ENCODE peak calls at places on chromosomes 6 and 20, in six cellular contexts. N, R, A, V, Y and D are unnamed samples.

GRCh38 chr6:43793875-43794242 is 23.8 kb downstream of the VEGFA start:
- DNase-seq in A (no peak), N (no peak), R (no peak), V (no peak), Y (no peak), D (no peak)

GRCh38 chr6:88983532-88983931 is 20.1 kb upstream of the RNGTT start:
- DNase-seq in V (no peak), R (peak), A (no peak), N (no peak), Y (no peak), D (no peak)

GRCh38 chr6:46290435-46290834 is 119.7 kb upstream of the ENPP5 start:
- DNase-seq in V (no peak), A (no peak), N (no peak), Y (no peak), R (no peak), D (no peak)

GRCh38 chr6:8065519-8065911 is 1.3 kb upstream of the BLOC1S5 start:
- DNase-seq in Y (no peak), A (no peak), N (no peak), V (peak), R (no peak), D (peak)

GRCh38 chr20:33578510-33578909 is 83.6 kb upstream of the C20orf144 start:
- DNase-seq in V (no peak), Y (no peak), A (no peak), R (peak), N (no peak), D (no peak)

GRCh38 chr6:56604186-56604585 is 38.5 kb downstream of the DST start:
- DNase-seq in N (no peak), A (no peak), V (no peak), R (no peak), Y (no peak), D (no peak)

GRCh38 chr6:148146717-148147116 is 195.9 kb upstream of the SASH1 start:
- DNase-seq in R (peak), V (no peak), Y (no peak), N (no peak), A (no peak), D (no peak)

GRCh38 chr6:121042766-121043165 is 291.5 kb downstream of the TBC1D32 start:
- DNase-seq in A (no peak), V (no peak), R (no peak), Y (no peak), N (peak), D (no peak)

GRCh38 chr6:72987305-72987704 is 238.0 kb downstream of the KHDC1L start:
- DNase-seq in Y (no peak), A (peak), V (no peak), N (no peak), R (no peak), D (no peak)

GRCh38 chr6:93621400-93621799 is 202.0 kb upstream of the EPHA7 start:
- DNase-seq in Y (no peak), A (no peak), V (no peak), N (no peak), R (no peak), D (no peak)

GRCh38 chr6:18147160-18147559 is 7.7 kb downstream of the TPMT start:
- DNase-seq in Y (no peak), A (no peak), N (no peak), R (peak), V (no peak), D (no peak)

GRCh38 chr6:30002871-30003270 is 58.2 kb upstream of the POLR1H start:
- DNase-seq in Y (no peak), V (no peak), R (peak), A (no peak), N (no peak), D (no peak)

GRCh38 chr6:72740135-72740534 is 118.3 kb downstream of the KCNQ5 start:
- DNase-seq in N (no peak), A (no peak), V (peak), Y (no peak), R (no peak), D (peak)

GRCh38 chr6:84043555-84043954 is 10.0 kb downstream of the MRAP2 start:
- DNase-seq in Y (no peak), R (no peak), A (no peak), V (no peak), N (no peak), D (no peak)

GRCh38 chr6:45590225-45590624 is 212.5 kb upstream of the SUPT3H start:
- DNase-seq in N (no peak), V (no peak), Y (no peak), A (no peak), R (peak), D (no peak)

GRCh38 chr6:132446136-132446535 is 44.9 kb upstream of the MOXD1 start:
- DNase-seq in N (no peak), V (no peak), R (no peak), Y (no peak), A (peak), D (no peak)

GRCh38 chr20:51121901-51122412 is 99.0 kb upstream of the KCNG1 start:
- DNase-seq in Y (no peak), A (no peak), R (peak), V (no peak), N (no peak), D (no peak)

GRCh38 chr6:42818878-42819277 is 37.0 kb downstream of the BICRAL start:
- DNase-seq in Y (no peak), N (no peak), V (no peak), R (no peak), A (no peak), D (no peak)

GRCh38 chr20:11136691-11137090 is 462.9 kb upstream of the JAG1 start:
- DNase-seq in N (no peak), A (no peak), V (no peak), Y (no peak), R (peak), D (no peak)

GRCh38 chr6:165049362-165049761 is 260.0 kb downstream of the C6orf118 start:
- DNase-seq in N (peak), A (peak), V (no peak), Y (no peak), R (peak), D (no peak)

GRCh38 chr6:7051780-7052440 is 55.9 kb upstream of the RREB1 start:
- DNase-seq in V (peak), Y (no peak), R (peak), N (no peak), A (peak), D (peak)

GRCh38 chr6:65006788-65007187 is 700.2 kb downstream of the EYS start:
- DNase-seq in R (no peak), Y (no peak), V (no peak), N (no peak), A (no peak), D (no peak)

GRCh38 chr6:30712441-30712840 is 4.6 kb downstream of the MDC1 start:
- DNase-seq in Y (no peak), N (no peak), A (no peak), R (no peak), V (no peak), D (no peak)

GRCh38 chr20:59356662-59357061 is 56.3 kb downstream of the EDN3 start:
- DNase-seq in A (no peak), R (no peak), Y (no peak), V (no peak), N (no peak), D (no peak)

GRCh38 chr20:3235661-3236324 is 3.2 kb downstream of the SLC4A11 start:
- DNase-seq in N (no peak), Y (no peak), R (peak), V (no peak), A (no peak), D (no peak)

GRCh38 chr20:48659888-48660287 is 167.9 kb downstream of the PREX1 start:
- DNase-seq in A (peak), V (no peak), Y (no peak), N (no peak), R (no peak), D (no peak)

GRCh38 chr6:12506211-12506610 is 210.4 kb upstream of the PHACTR1 start:
- DNase-seq in Y (no peak), R (no peak), A (no peak), V (no peak), N (no peak), D (no peak)

GRCh38 chr20:36116813-36117441 is 37.6 kb upstream of the EPB41L1 start:
- DNase-seq in A (no peak), V (no peak), N (no peak), Y (no peak), R (peak), D (no peak)

GRCh38 chr6:128538763-128539162 is 18.4 kb upstream of the PTPRK start:
- DNase-seq in V (no peak), Y (no peak), A (no peak), N (no peak), R (peak), D (no peak)

GRCh38 chr6:146029573-146030184 is 817 bp downstream of the GRM1 start:
- DNase-seq in V (no peak), N (no peak), Y (no peak), R (no peak), A (no peak), D (no peak)

GRCh38 chr6:73969982-73970960 is 274.3 kb downstream of the CD109 start:
- DNase-seq in Y (no peak), R (peak), A (peak), N (peak), V (peak), D (peak)

GRCh38 chr6:111105578-111105977 is 18.3 kb downstream of the SLC16A10 start:
- DNase-seq in N (no peak), Y (no peak), R (peak), V (no peak), A (no peak), D (no peak)

GRCh38 chr6:138289739-138290138 is 71.4 kb upstream of the PBOV1 start:
- DNase-seq in R (no peak), N (no peak), V (peak), Y (no peak), A (no peak), D (peak)

GRCh38 chr6:106197441-106197840 is 111.3 kb downstream of the PRDM1 start:
- DNase-seq in Y (no peak), R (no peak), A (peak), N (no peak), V (no peak), D (no peak)

GRCh38 chr20:53999077-53999476 is 71.3 kb downstream of the BCAS1 start:
- DNase-seq in A (no peak), V (no peak), R (no peak), Y (no peak), N (no peak), D (no peak)

GRCh38 chr6:128519132-128519930 is 1.1 kb downstream of the PTPRK start:
- DNase-seq in N (peak), V (peak), A (peak), Y (no peak), R (peak), D (peak)